ENCODE peak calls at places on chromosomes 12 and 14, in four cellular contexts. One of them, this sample, is unnamed.

GRCh38 chr12:45688188-45688587 is 41.3 kb upstream of the ARID2 start:
- DNase-seq in hepatocyte: no peak
- DNase-seq in thyroid gland: no peak
- DNase-seq in uterus: no peak
- DNase-seq in this sample: no peak

GRCh38 chr12:48782457-48783395 is 6.2 kb downstream of the ADCY6 start:
- DNase-seq in hepatocyte: no peak
- DNase-seq in thyroid gland: no peak
- DNase-seq in uterus: no peak
- DNase-seq in this sample: no peak

GRCh38 chr14:77023001-77023996 is 5.2 kb downstream of the IRF2BPL start:
- DNase-seq in hepatocyte: peak; percentile 85
- DNase-seq in thyroid gland: peak; percentile 76
- DNase-seq in uterus: peak; percentile 76
- DNase-seq in this sample: peak; percentile 48

GRCh38 chr12:117874842-117875434 is 93.9 kb downstream of the KSR2 start:
- DNase-seq in hepatocyte: peak; percentile 81
- DNase-seq in thyroid gland: peak; percentile 71
- DNase-seq in uterus: peak; percentile 54
- DNase-seq in this sample: peak; percentile 77

GRCh38 chr12:11650697-11651281 is 1.3 kb downstream of the ETV6 start:
- DNase-seq in hepatocyte: peak; percentile 32
- DNase-seq in thyroid gland: no peak
- DNase-seq in uterus: no peak
- DNase-seq in this sample: no peak

GRCh38 chr14:55938249-55938791 is 179.9 kb upstream of the PELI2 start:
- DNase-seq in hepatocyte: peak; percentile 30
- DNase-seq in thyroid gland: peak; percentile 50
- DNase-seq in uterus: no peak
- DNase-seq in this sample: no peak

GRCh38 chr12:22574921-22575320 is 30.6 kb upstream of the C2CD5 start:
- DNase-seq in hepatocyte: no peak
- DNase-seq in thyroid gland: no peak
- DNase-seq in uterus: no peak
- DNase-seq in this sample: no peak

GRCh38 chr12:6279631-6280030 is 30.9 kb upstream of the PLEKHG6 start:
- DNase-seq in hepatocyte: no peak
- DNase-seq in thyroid gland: no peak
- DNase-seq in uterus: no peak
- DNase-seq in this sample: peak; percentile 50

GRCh38 chr12:32273712-32274111 is 125.6 kb upstream of the FGD4 start:
- DNase-seq in hepatocyte: peak; percentile 55
- DNase-seq in thyroid gland: peak; percentile 81
- DNase-seq in uterus: no peak
- DNase-seq in this sample: no peak

GRCh38 chr12:108696111-108696995 is 35.0 kb downstream of the CORO1C start:
- DNase-seq in hepatocyte: peak; percentile 23
- DNase-seq in thyroid gland: no peak
- DNase-seq in uterus: peak; percentile 56
- DNase-seq in this sample: no peak

DNA sequence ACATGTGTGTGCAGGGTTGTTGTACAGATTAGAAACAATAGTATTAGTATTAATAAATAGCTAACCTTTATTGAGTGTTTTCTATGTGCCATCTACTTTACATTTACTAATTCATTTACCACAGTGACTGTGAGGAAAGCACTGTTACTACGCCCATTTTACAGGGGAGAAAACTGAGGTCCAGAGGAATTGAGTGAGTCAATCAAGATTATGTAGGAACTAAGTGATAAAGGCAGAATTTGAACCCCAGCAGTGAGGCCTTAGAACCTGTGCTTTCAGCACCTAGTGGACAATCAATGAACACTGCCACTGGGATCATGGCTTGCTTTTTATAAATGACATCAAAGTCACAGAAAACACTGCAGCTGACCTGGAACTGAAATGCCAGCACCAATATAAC is 28.2 kb downstream of the NT5DC3 start:
- DNase-seq in hepatocyte: no peak
- DNase-seq in thyroid gland: no peak
- DNase-seq in uterus: no peak
- DNase-seq in this sample: no peak
- TF ChIP-seq CTCF in hepatocyte: no peak
- TF ChIP-seq CTCF in thyroid gland: no peak
- TF ChIP-seq CTCF in uterus: no peak
- TF ChIP-seq CTCF in this sample: no peak

GRCh38 chr14:100138955-100139354 is 20.5 kb downstream of the DEGS2 start:
- DNase-seq in hepatocyte: no peak
- DNase-seq in thyroid gland: no peak
- DNase-seq in uterus: no peak
- DNase-seq in this sample: no peak
- H3K36me3 ChIP-seq in hepatocyte: no peaks in the 10 kb centered on the region
- H3K36me3 ChIP-seq in thyroid gland: no peaks in the 10 kb centered on the region
- H3K36me3 ChIP-seq in uterus: no peaks in the 10 kb centered on the region
- H3K36me3 ChIP-seq in this sample: peaks cover 71% of the 10 kb centered on the region

DNA sequence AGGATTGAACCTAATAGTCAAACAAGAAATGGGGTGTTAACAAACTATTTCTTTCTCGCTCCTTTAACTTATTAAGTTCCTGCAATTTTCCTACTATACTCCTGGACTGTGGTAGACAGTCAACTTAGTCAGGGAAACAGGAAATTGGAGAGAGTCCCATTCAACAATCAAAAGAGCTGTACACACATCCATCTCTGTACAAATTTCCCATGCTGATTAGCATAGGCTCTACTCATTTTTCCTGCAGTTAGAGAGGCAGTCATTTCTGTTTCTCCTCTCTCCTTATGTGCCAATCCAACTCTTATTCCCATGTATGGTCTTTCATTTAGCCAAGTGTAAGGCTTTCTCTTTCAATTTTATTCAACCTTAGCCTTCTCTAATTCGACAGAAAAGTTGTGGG is 1168.5 kb upstream of the FLRT2 start:
- DNase-seq in hepatocyte: no peak
- DNase-seq in thyroid gland: no peak
- DNase-seq in uterus: no peak
- DNase-seq in this sample: no peak
- H3K9me3 ChIP-seq in hepatocyte: peaks cover 7% of the 10 kb centered on the region
- H3K9me3 ChIP-seq in thyroid gland: no peaks in the 10 kb centered on the region
- H3K9me3 ChIP-seq in uterus: no peaks in the 10 kb centered on the region
- H3K9me3 ChIP-seq in this sample: peaks cover 5% of the 10 kb centered on the region

DNA sequence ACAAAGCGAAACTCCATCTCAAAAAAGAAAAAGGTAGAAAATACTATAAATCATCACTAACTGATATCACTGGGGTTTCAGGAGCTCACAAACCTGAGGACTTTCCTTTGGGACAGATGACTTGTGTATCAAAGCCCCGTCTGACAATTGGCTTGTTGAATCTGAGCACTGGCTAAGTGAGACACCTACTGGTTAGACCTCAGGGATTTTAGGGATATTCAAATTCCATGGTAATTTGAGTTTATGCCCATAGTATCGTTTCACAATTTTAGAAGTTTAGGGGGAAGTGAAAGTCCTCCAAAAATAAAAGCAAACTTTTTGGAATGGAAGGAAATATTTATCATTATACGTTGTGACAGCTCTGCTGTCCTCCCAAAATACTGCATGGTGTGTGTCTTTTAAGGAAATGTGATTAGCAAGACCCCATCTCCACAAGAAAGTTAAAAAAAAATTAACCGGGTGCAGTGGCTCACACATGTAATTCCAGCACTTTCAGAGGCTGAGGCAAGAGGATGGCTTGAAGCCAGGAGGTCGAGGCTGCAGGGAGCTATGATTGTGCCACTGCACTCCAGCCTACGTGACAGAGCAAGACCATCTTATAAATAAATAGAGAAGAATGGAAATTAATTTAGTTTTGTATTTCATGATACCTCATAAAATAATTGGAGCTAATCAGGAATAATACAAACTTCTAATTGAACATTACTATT is 49.2 kb downstream of the FBXL14 start:
- DNase-seq in hepatocyte: no peak
- DNase-seq in thyroid gland: no peak
- DNase-seq in uterus: no peak
- DNase-seq in this sample: no peak
- TF ChIP-seq CTCF in hepatocyte: peak; percentile 21
- TF ChIP-seq CTCF in thyroid gland: no peak
- TF ChIP-seq CTCF in uterus: peak; percentile 13
- TF ChIP-seq CTCF in this sample: peak; percentile 28

GRCh38 chr14:69235708-69236107 is 24.2 kb upstream of the GALNT16 start:
- DNase-seq in hepatocyte: no peak
- DNase-seq in thyroid gland: no peak
- DNase-seq in uterus: no peak
- DNase-seq in this sample: no peak
- H3K36me3 ChIP-seq in hepatocyte: no peaks in the 10 kb centered on the region
- H3K36me3 ChIP-seq in thyroid gland: peaks cover 30% of the 10 kb centered on the region
- H3K36me3 ChIP-seq in uterus: no peaks in the 10 kb centered on the region
- H3K36me3 ChIP-seq in this sample: peaks cover 92% of the 10 kb centered on the region

DNA sequence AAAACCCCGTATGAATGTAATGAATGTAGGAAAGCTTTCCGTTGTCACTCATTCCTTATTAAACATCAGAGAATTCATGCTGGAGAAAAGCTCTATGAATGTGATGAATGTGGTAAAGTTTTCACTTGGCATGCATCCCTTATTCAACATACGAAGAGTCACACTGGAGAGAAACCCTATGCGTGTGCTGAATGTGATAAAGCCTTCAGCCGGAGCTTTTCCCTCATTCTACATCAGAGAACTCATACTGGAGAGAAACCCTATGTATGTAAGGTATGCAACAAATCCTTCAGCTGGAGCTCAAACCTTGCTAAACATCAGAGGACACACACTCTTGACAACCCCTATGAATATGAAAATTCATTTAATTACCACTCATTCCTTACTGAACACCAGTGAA is 23.8 kb downstream of the ZNF891 start:
- DNase-seq in hepatocyte: no peak
- DNase-seq in thyroid gland: no peak
- DNase-seq in uterus: no peak
- DNase-seq in this sample: no peak
- H3K9me3 ChIP-seq in hepatocyte: peaks cover 99% of the 10 kb centered on the region
- H3K9me3 ChIP-seq in thyroid gland: peaks cover 20% of the 10 kb centered on the region
- H3K9me3 ChIP-seq in uterus: peaks cover 98% of the 10 kb centered on the region
- H3K9me3 ChIP-seq in this sample: peaks cover 100% of the 10 kb centered on the region

DNA sequence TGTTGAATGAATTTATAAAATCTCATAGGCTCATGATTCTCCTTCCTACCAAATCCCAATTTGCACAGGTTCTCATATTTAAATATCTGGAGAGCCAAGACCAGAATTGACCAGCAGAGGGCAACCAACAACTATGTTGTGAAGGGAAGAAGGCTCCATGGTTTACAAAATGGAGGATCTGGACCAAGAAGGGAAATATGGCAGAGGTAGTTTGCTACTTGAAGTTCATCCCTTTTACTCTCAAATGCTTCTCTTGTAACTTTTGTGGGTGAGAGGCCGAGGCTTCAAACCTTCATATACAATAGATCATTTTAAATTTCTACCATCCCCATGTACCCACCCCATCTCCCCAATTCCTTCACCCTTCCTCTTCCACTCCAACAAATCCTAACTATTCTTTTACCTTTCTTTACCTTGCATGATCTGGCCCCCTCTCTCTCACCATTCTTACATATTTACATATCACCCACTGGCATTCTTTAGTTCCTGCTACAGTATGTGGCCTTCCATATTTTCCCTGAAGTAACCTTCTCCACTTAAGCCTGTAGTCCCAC is 3.8 kb upstream of the SMARCC2 start:
- DNase-seq in hepatocyte: peak; percentile 92
- DNase-seq in thyroid gland: peak; percentile 79
- DNase-seq in uterus: peak; percentile 61
- DNase-seq in this sample: no peak
- TF ChIP-seq CTCF in hepatocyte: peak; percentile 88
- TF ChIP-seq CTCF in thyroid gland: peak; percentile 44
- TF ChIP-seq CTCF in uterus: peak; percentile 92
- TF ChIP-seq CTCF in this sample: peak; percentile 85

GRCh38 chr14:72732022-72732780 is 161.7 kb downstream of the DPF3 start:
- DNase-seq in hepatocyte: no peak
- DNase-seq in thyroid gland: no peak
- DNase-seq in uterus: no peak
- DNase-seq in this sample: no peak
- H3K36me3 ChIP-seq in hepatocyte: no peaks in the 10 kb centered on the region
- H3K36me3 ChIP-seq in thyroid gland: no peaks in the 10 kb centered on the region
- H3K36me3 ChIP-seq in uterus: no peaks in the 10 kb centered on the region
- H3K36me3 ChIP-seq in this sample: no peaks in the 10 kb centered on the region

GRCh38 chr12:132282950-132283771 is 46.2 kb downstream of the GALNT9 start:
- DNase-seq in hepatocyte: no peak
- DNase-seq in thyroid gland: no peak
- DNase-seq in uterus: no peak
- DNase-seq in this sample: peak; percentile 40
- H3K9me3 ChIP-seq in hepatocyte: no peaks in the 10 kb centered on the region
- H3K9me3 ChIP-seq in thyroid gland: no peaks in the 10 kb centered on the region
- H3K9me3 ChIP-seq in uterus: no peaks in the 10 kb centered on the region
- H3K9me3 ChIP-seq in this sample: no peaks in the 10 kb centered on the region

This sample was measured in lower lobe of right lung.